ENCODE peak calls at places on chromosomes 16 and 17, in six cellular contexts. B, U, A, K, N and I are unnamed samples.

GRCh38 chr17:31738067-31738466 is 121.0 kb downstream of the COPRS start:
- DNase-seq in B (no peak), U (no peak), A (no peak), K (no peak), N (no peak), I (no peak)

GRCh38 chr16:11190585-11191565 is 65.1 kb downstream of the SOCS1 start:
- DNase-seq in B (no peak), U (no peak), A (no peak), K (no peak), N (no peak), I (no peak)

GRCh38 chr16:14525596-14525995 is 104.5 kb downstream of the PARN start:
- DNase-seq in B (no peak), U (no peak), A (no peak), K (no peak), N (no peak), I (no peak)

GRCh38 chr16:12078405-12079245 is 102.1 kb downstream of the SNX29 start:
- DNase-seq in B (no peak), U (no peak), A (no peak), K (no peak), N (peak; percentile 37), I (no peak)

GRCh38 chr16:30901201-30902069 is 5.0 kb downstream of the CTF1 start:
- DNase-seq in B (no peak), U (no peak), A (no peak), K (no peak), N (no peak), I (no peak)

GRCh38 chr16:8966781-8967436 is 3.2 kb upstream of the USP7 start:
- DNase-seq in B (no peak), U (no peak), A (no peak), K (peak; percentile 39), N (no peak), I (no peak)

GRCh38 chr16:2048116-2048543 is 345 bp downstream of the TSC2 start:
- DNase-seq in B (no peak), U (no peak), A (no peak), K (peak; percentile 41), N (no peak), I (no peak)

GRCh38 chr17:79859676-79860615 is 20.7 kb upstream of the CBX4 start:
- DNase-seq in B (no peak), U (no peak), A (no peak), K (no peak), N (no peak), I (no peak)

GRCh38 chr16:70738083-70738977 is 52.5 kb upstream of the MTSS2 start:
- DNase-seq in B (peak; percentile 72), U (peak; percentile 31), A (peak; percentile 88), K (peak; percentile 56), N (no peak), I (no peak)

GRCh38 chr17:57234252-57235092 is 21.9 kb upstream of the MSI2 start:
- DNase-seq in B (no peak), U (no peak), A (no peak), K (no peak), N (no peak), I (no peak)

GRCh38 chr17:78929908-78930775 is 5.0 kb upstream of the TIMP2 start:
- DNase-seq in B (no peak), U (no peak), A (no peak), K (no peak), N (no peak), I (peak; percentile 58)

GRCh38 chr16:66588981-66589713 is 9.9 kb downstream of the CMTM2 start:
- DNase-seq in B (no peak), U (peak; percentile 38), A (peak; percentile 25), K (peak; percentile 56), N (peak; percentile 66), I (peak; percentile 32)

GRCh38 chr17:44331249-44331760 is 6.7 kb upstream of the SLC25A39 start:
- DNase-seq in B (peak; percentile 72), U (peak; percentile 83), A (peak; percentile 74), K (peak; percentile 83), N (no peak), I (peak; percentile 75)

GRCh38 chr16:1713933-1714332 is 7.9 kb downstream of the MAPK8IP3 start:
- DNase-seq in B (no peak), U (no peak), A (no peak), K (peak; percentile 41), N (no peak), I (peak; percentile 83)

GRCh38 chr16:71645450-71645849 is 19.5 kb downstream of the MARVELD3 start:
- DNase-seq in B (no peak), U (peak; percentile 56), A (no peak), K (peak; percentile 28), N (no peak), I (no peak)

GRCh38 chr16:80806957-80807356 is 2.6 kb upstream of the CDYL2 start:
- DNase-seq in B (no peak), U (no peak), A (no peak), K (no peak), N (no peak), I (no peak)

GRCh38 chr16:23145608-23146007 is 3.6 kb downstream of the USP31 start:
- DNase-seq in B (peak; percentile 25), U (no peak), A (no peak), K (no peak), N (no peak), I (no peak)

GRCh38 chr17:13429201-13429600 is 172.5 kb downstream of the HS3ST3A1 start:
- DNase-seq in B (no peak), U (no peak), A (no peak), K (no peak), N (no peak), I (no peak)

GRCh38 chr17:80782536-80783427 is 208.9 kb upstream of the CHMP6 start:
- DNase-seq in B (no peak), U (no peak), A (no peak), K (no peak), N (no peak), I (no peak)

GRCh38 chr17:35088911-35089845 is 25.7 kb upstream of the RFFL start:
- DNase-seq in B (peak; percentile 81), U (peak; percentile 92), A (peak; percentile 82), K (peak; percentile 93), N (peak; percentile 89), I (peak; percentile 89)

GRCh38 chr17:38456031-38456815 is 28.0 kb downstream of the ARHGAP23 start:
- DNase-seq in B (no peak), U (no peak), A (no peak), K (no peak), N (no peak), I (no peak)
- H3K27ac ChIP-seq in B (peak overlapping the region; percentile 88), U (no peak overlapping the region), A (peak overlapping the region; percentile 78), K (no peak overlapping the region), N (no peak overlapping the region), I (no peak overlapping the region)

GRCh38 chr16:68383858-68384257 is 64.5 kb downstream of the SMPD3 start:
- DNase-seq in B (no peak), U (no peak), A (no peak), K (no peak), N (no peak), I (no peak)
- H3K4me1 ChIP-seq in B (no peaks in the 10 kb centered on the region), U (no peaks in the 10 kb centered on the region), A (no peaks in the 10 kb centered on the region), K (peaks cover 36% of the 10 kb centered on the region), N (no peaks in the 10 kb centered on the region), I (peaks cover 6% of the 10 kb centered on the region)

GRCh38 chr16:29812754-29813643 is 1.0 kb downstream of the PRRT2 start:
- DNase-seq in B (no peak), U (no peak), A (no peak), K (no peak), N (no peak), I (no peak)

GRCh38 chr16:29811896-29812665 is at the start of gene PRRT2:
- DNase-seq in B (peak; percentile 80), U (peak; percentile 40), A (peak; percentile 67), K (peak; percentile 64), N (peak; percentile 84), I (peak; percentile 50)

GRCh38 chr16:29810699-29811169 is 1.3 kb upstream of the PRRT2 start:
- DNase-seq in B (no peak), U (no peak), A (peak; percentile 22), K (no peak), N (no peak), I (no peak)

GRCh38 chr16:29809850-29810698 is 1.9 kb upstream of the PRRT2 start:
- DNase-seq in B (peak; percentile 48), U (no peak), A (peak; percentile 35), K (no peak), N (no peak), I (no peak)

DNA sequence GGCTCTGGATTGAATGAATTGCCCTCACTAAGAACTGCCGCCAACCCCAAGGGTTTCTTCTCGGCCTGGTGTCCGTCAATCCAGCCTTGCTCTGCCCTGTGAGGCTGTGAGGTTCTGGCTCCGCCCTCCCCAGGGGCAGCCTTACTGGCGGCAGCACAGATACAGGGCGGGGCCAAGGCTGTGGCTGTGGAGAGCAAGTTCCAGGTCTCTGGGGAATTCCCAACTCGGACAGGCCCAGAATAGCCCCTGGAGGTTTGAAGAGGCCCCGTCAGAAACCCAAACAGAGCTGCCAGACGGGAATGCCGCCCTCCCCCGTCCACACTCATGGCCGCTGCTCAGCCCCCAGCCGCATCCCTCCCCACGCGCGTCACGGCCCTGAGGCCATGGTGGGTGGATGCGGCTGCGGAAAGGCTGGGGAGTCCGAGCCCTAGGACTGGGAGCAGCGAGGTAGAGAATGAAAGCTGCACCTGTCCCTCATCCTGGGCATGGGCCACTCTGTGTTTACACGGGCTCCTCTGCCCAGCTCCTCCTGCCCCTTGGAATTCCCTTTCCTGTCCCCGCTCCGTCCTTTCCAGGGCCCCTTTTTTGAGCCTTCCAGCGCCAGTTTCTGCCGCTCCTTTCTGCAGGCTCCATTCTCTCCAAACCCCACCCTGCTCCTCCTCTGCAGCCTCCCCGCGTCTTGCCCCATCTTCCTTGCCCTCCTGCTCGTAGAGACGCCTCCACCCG is 660 bp upstream of the PRRT2 start:
- DNase-seq in B (peak; percentile 98), U (peak; percentile 98), A (peak; percentile 99), K (peak; percentile 96), N (peak; percentile 94), I (peak; percentile 99)
- TF ChIP-seq POLR2A in B (peak; percentile 39), U (peak; percentile 32), A (peak; percentile 34), K (peak; percentile 63), N (no peak), I (peak; percentile 62)

GRCh38 chr16:4884209-4884608 is 36.9 kb downstream of the UBN1 start:
- DNase-seq in B (no peak), U (no peak), A (no peak), K (no peak), N (no peak), I (no peak)

GRCh38 chr16:4884972-4885874 is 37.9 kb downstream of the UBN1 start:
- DNase-seq in B (no peak), U (no peak), A (no peak), K (no peak), N (no peak), I (no peak)

GRCh38 chr16:4883501-4883900 is 36.2 kb downstream of the UBN1 start:
- DNase-seq in B (no peak), U (no peak), A (no peak), K (no peak), N (no peak), I (no peak)

GRCh38 chr16:4882261-4882632 is 35.0 kb downstream of the UBN1 start:
- DNase-seq in B (peak; percentile 38), U (no peak), A (no peak), K (no peak), N (no peak), I (no peak)

DNA sequence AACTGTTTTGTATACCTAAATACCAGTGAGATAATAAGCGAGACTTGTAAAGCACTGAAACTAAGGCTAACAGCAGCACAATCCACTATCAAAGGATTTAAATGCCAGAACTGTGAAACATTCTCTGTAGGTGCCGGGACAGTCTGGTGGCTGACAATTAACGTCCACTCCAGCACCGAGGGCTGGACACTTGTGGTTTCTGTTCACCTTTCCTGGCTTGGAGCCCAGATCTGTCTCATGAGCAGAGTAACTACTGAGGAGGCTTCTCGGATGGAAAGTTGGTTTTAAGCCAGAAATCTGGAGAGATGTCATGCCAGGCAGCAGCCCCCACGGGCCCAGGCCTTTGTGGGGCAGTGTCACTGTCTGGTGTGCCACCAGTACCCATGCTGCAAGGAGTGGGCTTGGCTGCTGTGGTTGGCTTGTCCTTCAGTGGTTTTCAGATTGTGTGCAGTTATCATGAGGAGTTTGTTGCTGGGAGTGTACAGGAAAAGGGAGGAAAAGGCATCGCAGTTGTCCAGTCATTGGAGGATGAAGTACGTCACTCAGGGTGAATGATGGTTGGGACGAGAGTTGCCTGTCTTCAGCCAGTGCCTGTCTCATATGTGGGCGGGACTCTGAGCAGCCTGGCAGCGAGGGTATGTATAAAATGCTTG is 35.5 kb downstream of the UBN1 start:
- DNase-seq in B (no peak), U (peak; percentile 64), A (peak; percentile 79), K (no peak), N (no peak), I (peak; percentile 95)
- H3K27ac ChIP-seq in B (peak overlapping the region; percentile 8), U (no peak overlapping the region), A (peak overlapping the region; percentile 38), K (no peak overlapping the region), N (no peak overlapping the region), I (peak overlapping the region; percentile 31)